ENCODE peak calls at places on chromosome 11, in eight cellular contexts. B is naive B cell; V is ACHN; S is globus pallidus; J is NCI-H774; K is stimulated activated CD8-positive, alpha-beta memory T cell treated with anti-CD3 and anti-CD28 coated beads, Interleukin-4, amount 100 ng/mL, for 1 hour; H is activated T-helper 1 cell treated with anti-CD3 and anti-CD28 coated beads, Interleukin-2, amount 50 U/mL, for 16 hours; M is gastrocnemius medialis. G is an unnamed sample.

GRCh38 chr11:66178183-66178582 is 90.3 kb upstream of the RAB1B start:
- DNase-seq in B (no peak), V (no peak), S (no peak), J (no peak), K (no peak), H (no peak), M (no peak), G (no peak)

GRCh38 chr11:124793466-124794278 is 6.5 kb downstream of the MSANTD2 start:
- DNase-seq in B (peak), V (peak), S (peak), J (peak), K (no peak), H (no peak), M (no peak), G (peak)

GRCh38 chr11:31810779-31811647 is at the start of gene PAX6:
- DNase-seq in B (peak), V (peak), S (peak), J (peak), K (no peak), H (no peak), M (no peak), G (no peak)

GRCh38 chr11:62999649-63000048 is 14.9 kb upstream of the SLC22A6 start:
- DNase-seq in B (no peak), V (no peak), S (no peak), J (no peak), K (no peak), H (no peak), M (no peak), G (no peak)

GRCh38 chr11:5591613-5592012 is 4.8 kb upstream of the TRIM6 start:
- DNase-seq in B (no peak), V (peak), S (no peak), J (no peak), K (no peak), H (no peak), M (no peak), G (no peak)

GRCh38 chr11:36077886-36078685 is 134.2 kb downstream of the LDLRAD3 start:
- DNase-seq in B (no peak), V (no peak), S (no peak), J (no peak), K (no peak), H (no peak), M (no peak), G (no peak)

GRCh38 chr11:75270896-75271415 is 30.4 kb downstream of the TPBGL start:
- DNase-seq in B (no peak), V (peak), S (no peak), J (no peak), K (no peak), H (no peak), M (peak), G (peak)

GRCh38 chr11:63845911-63846310 is 7.0 kb downstream of the MARK2 start:
- DNase-seq in B (no peak), V (no peak), S (no peak), J (no peak), K (no peak), H (no peak), M (no peak), G (no peak)

GRCh38 chr11:119067371-119068222 is at the start of gene VPS11:
- DNase-seq in B (peak), V (peak), S (peak), J (peak), K (peak), H (peak), M (peak), G (peak)

GRCh38 chr11:131491503-131491902 is 121.1 kb downstream of the NTM start:
- DNase-seq in B (no peak), V (no peak), S (no peak), J (no peak), K (no peak), H (no peak), M (no peak), G (no peak)

GRCh38 chr11:132064987-132065620 is 694.7 kb downstream of the NTM start:
- DNase-seq in B (no peak), V (no peak), S (peak), J (no peak), K (no peak), H (no peak), M (no peak), G (peak)

GRCh38 chr11:47689480-47689879 is 25.7 kb downstream of the AGBL2 start:
- DNase-seq in B (no peak), V (no peak), S (no peak), J (no peak), K (no peak), H (no peak), M (no peak), G (no peak)

GRCh38 chr11:110160016-110160415 is 66.8 kb downstream of the ZC3H12C start:
- DNase-seq in B (no peak), V (peak), S (no peak), J (no peak), K (no peak), H (no peak), M (no peak), G (no peak)

GRCh38 chr11:31844351-31844750 is 33.2 kb upstream of the PAX6 start:
- DNase-seq in B (no peak), V (no peak), S (no peak), J (no peak), K (no peak), H (no peak), M (no peak), G (peak)

GRCh38 chr11:27477831-27478230 is 5.2 kb upstream of the LGR4 start:
- DNase-seq in B (no peak), V (no peak), S (no peak), J (no peak), K (no peak), H (no peak), M (no peak), G (no peak)

GRCh38 chr11:73331138-73331916 is 23.3 kb downstream of the ARHGEF17 start:
- DNase-seq in B (no peak), V (no peak), S (no peak), J (no peak), K (no peak), H (no peak), M (no peak), G (peak)

GRCh38 chr11:122192634-122193245 is 76.7 kb upstream of the BLID start:
- DNase-seq in B (no peak), V (no peak), S (no peak), J (no peak), K (no peak), H (no peak), M (no peak), G (peak)

GRCh38 chr11:20125927-20126326 is 34.3 kb downstream of the DBX1 start:
- DNase-seq in B (no peak), V (peak), S (no peak), J (no peak), K (no peak), H (no peak), M (no peak), G (no peak)

GRCh38 chr11:16226245-16226644 is 130.1 kb downstream of the SOX6 start:
- DNase-seq in B (no peak), V (peak), S (no peak), J (peak), K (no peak), H (no peak), M (peak), G (peak)

GRCh38 chr11:19595499-19595839 is 117.2 kb upstream of the NAV2 start:
- DNase-seq in B (no peak), V (no peak), S (no peak), J (no peak), K (no peak), H (no peak), M (no peak), G (no peak)

GRCh38 chr11:110430267-110431211 is 791 bp downstream of the FDX1 start:
- DNase-seq in B (peak), V (peak), S (peak), J (peak), K (peak), H (peak), M (peak), G (no peak)

GRCh38 chr11:118291453-118291852 is 13.1 kb upstream of the CD3E start:
- DNase-seq in B (no peak), V (no peak), S (no peak), J (no peak), K (no peak), H (no peak), M (no peak), G (peak)

GRCh38 chr11:111819161-111820058 is 52.0 kb downstream of the ALG9 start:
- DNase-seq in B (no peak), V (no peak), S (no peak), J (no peak), K (no peak), H (no peak), M (peak), G (peak)